ENCODE peak calls at places on chromosomes 7 and 10, in seven cellular contexts. K, M, F, Y, Q, P and G are unnamed samples.

GRCh38 chr10:13978844-13979227 is 351.9 kb downstream of the FRMD4A start:
- DNase-seq in K (no peak), M (no peak), F (no peak), Y (no peak), Q (no peak), P (no peak), G (no peak)

GRCh38 chr7:1418505-1419309 is 40.6 kb downstream of the MICALL2 start:
- DNase-seq in K (no peak), M (no peak), F (no peak), Y (no peak), Q (peak; percentile 15), P (peak; percentile 18), G (no peak)

GRCh38 chr7:8176370-8177081 is 85.4 kb downstream of the ICA1 start:
- DNase-seq in K (peak; percentile 68), M (peak; percentile 77), F (no peak), Y (peak; percentile 48), Q (peak; percentile 81), P (no peak), G (peak; percentile 26)

GRCh38 chr10:14658331-14659122 is 116.2 kb downstream of the FAM107B start:
- DNase-seq in K (no peak), M (no peak), F (peak; percentile 80), Y (no peak), Q (no peak), P (no peak), G (no peak)

GRCh38 chr10:70477661-70478162 is 855 bp upstream of the PALD1 start:
- DNase-seq in K (no peak), M (peak; percentile 87), F (no peak), Y (peak; percentile 56), Q (peak; percentile 85), P (peak; percentile 7), G (peak; percentile 41)

GRCh38 chr7:8418627-8419245 is 14.7 kb upstream of the NXPH1 start:
- DNase-seq in K (no peak), M (peak; percentile 54), F (peak; percentile 61), Y (no peak), Q (peak; percentile 66), P (peak; percentile 69), G (no peak)

GRCh38 chr10:52129410-52130178 is 184.5 kb upstream of the DKK1 start:
- DNase-seq in K (no peak), M (no peak), F (no peak), Y (no peak), Q (no peak), P (no peak), G (no peak)

GRCh38 chr7:55178863-55179773 is 160.3 kb downstream of the EGFR start:
- DNase-seq in K (no peak), M (no peak), F (no peak), Y (no peak), Q (no peak), P (no peak), G (no peak)

GRCh38 chr7:43764807-43765491 is 6.5 kb downstream of the BLVRA start:
- DNase-seq in K (no peak), M (no peak), F (no peak), Y (no peak), Q (no peak), P (no peak), G (no peak)

GRCh38 chr7:24913791-24914464 is 66.0 kb downstream of the OSBPL3 start:
- DNase-seq in K (no peak), M (no peak), F (no peak), Y (no peak), Q (no peak), P (no peak), G (no peak)

GRCh38 chr7:18978108-18978495 is 139.3 kb downstream of the TWIST1 start:
- DNase-seq in K (no peak), M (no peak), F (peak; percentile 95), Y (no peak), Q (no peak), P (no peak), G (no peak)

GRCh38 chr7:127809285-127809702 is 157.3 kb downstream of the SND1 start:
- DNase-seq in K (no peak), M (no peak), F (peak; percentile 41), Y (peak; percentile 3), Q (no peak), P (peak; percentile 55), G (no peak)

GRCh38 chr10:110207805-110208613 is 604 bp downstream of the MXI1 start:
- DNase-seq in K (no peak), M (peak; percentile 75), F (peak; percentile 28), Y (no peak), Q (peak; percentile 50), P (peak; percentile 14), G (peak; percentile 33)

GRCh38 chr7:51545131-51545530 is 228.5 kb upstream of the COBL start:
- DNase-seq in K (no peak), M (no peak), F (no peak), Y (no peak), Q (no peak), P (no peak), G (no peak)

GRCh38 chr10:121609426-121610380 is 11.5 kb upstream of the FGFR2 start:
- DNase-seq in K (no peak), M (no peak), F (no peak), Y (no peak), Q (no peak), P (no peak), G (no peak)

GRCh38 chr10:124005991-124006392 is 87.4 kb downstream of the CHST15 start:
- DNase-seq in K (peak; percentile 29), M (no peak), F (no peak), Y (no peak), Q (no peak), P (peak; percentile 5), G (no peak)

GRCh38 chr7:16114633-16115032 is 306.7 kb downstream of the CRPPA start:
- DNase-seq in K (no peak), M (no peak), F (peak; percentile 51), Y (no peak), Q (peak; percentile 21), P (no peak), G (no peak)

GRCh38 chr10:75754096-75754495 is 322.7 kb downstream of the LRMDA start:
- DNase-seq in K (no peak), M (no peak), F (no peak), Y (no peak), Q (no peak), P (no peak), G (no peak)

GRCh38 chr7:47008461-47008860 is 573.5 kb downstream of the TNS3 start:
- DNase-seq in K (no peak), M (no peak), F (no peak), Y (no peak), Q (no peak), P (no peak), G (no peak)

GRCh38 chr10:370222-370825 is 235.1 kb downstream of the ZMYND11 start:
- DNase-seq in K (no peak), M (no peak), F (peak; percentile 50), Y (no peak), Q (no peak), P (no peak), G (no peak)

GRCh38 chr10:99531026-99531695 is 1.6 kb upstream of the NKX2-3 start:
- DNase-seq in K (no peak), M (no peak), F (no peak), Y (no peak), Q (no peak), P (no peak), G (no peak)

GRCh38 chr7:155358066-155358947 is 60.6 kb downstream of the INSIG1 start:
- DNase-seq in K (no peak), M (no peak), F (no peak), Y (no peak), Q (no peak), P (peak; percentile 23), G (no peak)

GRCh38 chr10:11162828-11163599 is 145.3 kb downstream of the CELF2 start:
- DNase-seq in K (peak; percentile 93), M (peak; percentile 88), F (no peak), Y (peak; percentile 74), Q (peak; percentile 95), P (no peak), G (no peak)

GRCh38 chr7:2936891-2937580 is 92.9 kb upstream of the GNA12 start:
- DNase-seq in K (no peak), M (peak; percentile 16), F (no peak), Y (no peak), Q (no peak), P (no peak), G (no peak)

GRCh38 chr10:116521424-116522305 is 24.1 kb upstream of the PNLIP start:
- DNase-seq in K (no peak), M (peak; percentile 37), F (peak; percentile 56), Y (no peak), Q (peak; percentile 55), P (no peak), G (peak; percentile 23)

GRCh38 chr7:132255898-132256297 is 320.4 kb downstream of the PLXNA4 start:
- DNase-seq in K (no peak), M (no peak), F (no peak), Y (no peak), Q (no peak), P (peak; percentile 58), G (no peak)

GRCh38 chr7:111914287-111914686 is 291.9 kb downstream of the DOCK4 start:
- DNase-seq in K (no peak), M (no peak), F (no peak), Y (no peak), Q (no peak), P (no peak), G (no peak)

GRCh38 chr7:128892521-128893250 is 17.8 kb downstream of the KCP start:
- DNase-seq in K (peak; percentile 58), M (no peak), F (no peak), Y (no peak), Q (no peak), P (no peak), G (no peak)

GRCh38 chr7:106064836-106065559 is 47.1 kb downstream of the SYPL1 start:
- DNase-seq in K (no peak), M (no peak), F (peak; percentile 93), Y (no peak), Q (no peak), P (peak; percentile 34), G (no peak)